ENCODE peak calls at places on chromosomes 2 and 18, in seven cellular contexts. V is mammary epithelial cell, A is astrocyte, D is HCT116, G is IMR-90, H is fibroblast of lung, Y is PC-3. U is an unnamed sample.

GRCh38 chr2:15818186-15818795 is 122.1 kb upstream of the MYCN start:
- DNase-seq in V (no peak), A (no peak), D (no peak), G (no peak), H (no peak), Y (no peak), U (no peak)

GRCh38 chr18:25561923-25562322 is 210.0 kb upstream of the ZNF521 start:
- DNase-seq in V (peak), A (peak), D (no peak), G (peak), H (peak), Y (peak), U (peak)

GRCh38 chr2:64685430-64685829 is 31.7 kb upstream of the SERTAD2 start:
- DNase-seq in V (no peak), A (no peak), D (no peak), G (no peak), H (no peak), Y (peak), U (no peak)

GRCh38 chr2:149877913-149878312 is 290.3 kb upstream of the MMADHC start:
- DNase-seq in V (peak), A (peak), D (peak), G (peak), H (peak), Y (peak), U (no peak)

GRCh38 chr2:217360781-217361485 is 501.1 kb upstream of the TNP1 start:
- DNase-seq in V (peak), A (peak), D (no peak), G (peak), H (peak), Y (peak), U (peak)

GRCh38 chr18:3547891-3548615 is 98.1 kb downstream of the TGIF1 start:
- DNase-seq in V (no peak), A (no peak), D (no peak), G (no peak), H (no peak), Y (no peak), U (no peak)

GRCh38 chr2:148990968-148991367 is 47.5 kb upstream of the LYPD6B start:
- DNase-seq in V (no peak), A (no peak), D (no peak), G (no peak), H (no peak), Y (no peak), U (no peak)

GRCh38 chr18:31566576-31567306 is 24.9 kb upstream of the TTR start:
- DNase-seq in V (no peak), A (no peak), D (no peak), G (no peak), H (no peak), Y (peak), U (no peak)

GRCh38 chr2:70947556-70948184 is 12.0 kb downstream of the ATP6V1B1 start:
- DNase-seq in V (no peak), A (peak), D (peak), G (peak), H (peak), Y (peak), U (peak)

GRCh38 chr2:160984426-160985077 is 175.7 kb upstream of the TANK start:
- DNase-seq in V (no peak), A (no peak), D (no peak), G (no peak), H (peak), Y (no peak), U (no peak)

GRCh38 chr2:162153608-162154224 is 1.7 kb upstream of the GCG start:
- DNase-seq in V (peak), A (peak), D (peak), G (peak), H (peak), Y (peak), U (no peak)

GRCh38 chr2:96267159-96267971 is 1.3 kb downstream of the CIAO1 start:
- DNase-seq in V (peak), A (no peak), D (peak), G (peak), H (peak), Y (peak), U (no peak)

GRCh38 chr2:44205169-44205568 is 36.5 kb downstream of the PPM1B start:
- DNase-seq in V (no peak), A (no peak), D (no peak), G (no peak), H (no peak), Y (no peak), U (no peak)

GRCh38 chr2:219944861-219945260 is 317.4 kb downstream of the SLC4A3 start:
- DNase-seq in V (no peak), A (no peak), D (no peak), G (no peak), H (no peak), Y (no peak), U (no peak)

GRCh38 chr2:240702640-240703011 is 11.0 kb downstream of the AQP12A start:
- DNase-seq in V (no peak), A (no peak), D (no peak), G (no peak), H (no peak), Y (no peak), U (no peak)

GRCh38 chr2:120749506-120750431 is 14.1 kb downstream of the GLI2 start:
- DNase-seq in V (no peak), A (peak), D (no peak), G (peak), H (peak), Y (no peak), U (no peak)

GRCh38 chr2:3179208-3179607 is 198.4 kb downstream of the EIPR1 start:
- DNase-seq in V (no peak), A (no peak), D (no peak), G (no peak), H (no peak), Y (no peak), U (no peak)

GRCh38 chr2:32453242-32454062 is 96.6 kb downstream of the BIRC6 start:
- DNase-seq in V (no peak), A (peak), D (no peak), G (peak), H (peak), Y (no peak), U (no peak)

GRCh38 chr2:217742276-217742675 is 260.5 kb downstream of the TNS1 start:
- DNase-seq in V (no peak), A (no peak), D (no peak), G (no peak), H (no peak), Y (peak), U (no peak)

GRCh38 chr18:31677592-31677991 is 6.8 kb downstream of the B4GALT6 start:
- DNase-seq in V (no peak), A (no peak), D (no peak), G (no peak), H (no peak), Y (no peak), U (no peak)

GRCh38 chr18:23277399-23277798 is 142.1 kb downstream of the CABLES1 start:
- DNase-seq in V (peak), A (no peak), D (no peak), G (no peak), H (no peak), Y (no peak), U (no peak)

GRCh38 chr2:178761759-178762371 is 45.4 kb downstream of the TTN start:
- DNase-seq in V (peak), A (peak), D (peak), G (peak), H (peak), Y (peak), U (peak)

GRCh38 chr2:237961637-237962036 is 5.2 kb upstream of the UBE2F start:
- DNase-seq in V (no peak), A (no peak), D (no peak), G (no peak), H (no peak), Y (no peak), U (no peak)

GRCh38 chr2:144426981-144427479 is 92.9 kb downstream of the ZEB2 start:
- DNase-seq in V (peak), A (peak), D (no peak), G (peak), H (peak), Y (peak), U (peak)

GRCh38 chr2:180385601-180386201 is 378.6 kb upstream of the CWC22 start:
- DNase-seq in V (peak), A (peak), D (no peak), G (peak), H (peak), Y (peak), U (peak)

GRCh38 chr2:127139766-127140165 is 32.8 kb upstream of the BIN1 start:
- DNase-seq in V (peak), A (no peak), D (no peak), G (no peak), H (no peak), Y (peak), U (no peak)

GRCh38 chr2:189466656-189467055 is 25.4 kb downstream of the WDR75 start:
- DNase-seq in V (no peak), A (no peak), D (no peak), G (peak), H (peak), Y (peak), U (peak)

GRCh38 chr2:67702937-67703336 is 305.8 kb downstream of the ETAA1 start:
- DNase-seq in V (no peak), A (no peak), D (no peak), G (no peak), H (no peak), Y (no peak), U (no peak)

GRCh38 chr2:16125614-16126125 is 185.3 kb downstream of the MYCN start:
- DNase-seq in V (no peak), A (no peak), D (no peak), G (no peak), H (no peak), Y (no peak), U (no peak)

GRCh38 chr2:41936751-41937463 is 110.9 kb upstream of the PKDCC start:
- DNase-seq in V (no peak), A (no peak), D (no peak), G (no peak), H (no peak), Y (no peak), U (no peak)

GRCh38 chr2:86566158-86566827 is 3.0 kb upstream of the CHMP3 start:
- DNase-seq in V (no peak), A (no peak), D (no peak), G (peak), H (peak), Y (no peak), U (no peak)

GRCh38 chr2:60309941-60310680 is 243.3 kb downstream of the BCL11A start:
- DNase-seq in V (no peak), A (no peak), D (no peak), G (no peak), H (no peak), Y (no peak), U (no peak)

GRCh38 chr2:54763636-54764291 is 40.3 kb downstream of the EML6 start:
- DNase-seq in V (no peak), A (no peak), D (no peak), G (no peak), H (no peak), Y (no peak), U (no peak)

GRCh38 chr18:71625691-71626090 is 918.5 kb downstream of the CBLN2 start:
- DNase-seq in V (no peak), A (no peak), D (no peak), G (no peak), H (no peak), Y (no peak), U (no peak)

GRCh38 chr2:9287400-9288059 is 80.9 kb downstream of the ASAP2 start:
- DNase-seq in V (peak), A (peak), D (peak), G (peak), H (peak), Y (peak), U (peak)

GRCh38 chr2:151291224-151291623 is 1.8 kb upstream of the NMI start:
- DNase-seq in V (no peak), A (no peak), D (no peak), G (no peak), H (no peak), Y (no peak), U (no peak)

GRCh38 chr2:236121546-236121945 is 46.6 kb downstream of the GBX2 start:
- DNase-seq in V (peak), A (no peak), D (no peak), G (peak), H (no peak), Y (peak), U (no peak)

DNA sequence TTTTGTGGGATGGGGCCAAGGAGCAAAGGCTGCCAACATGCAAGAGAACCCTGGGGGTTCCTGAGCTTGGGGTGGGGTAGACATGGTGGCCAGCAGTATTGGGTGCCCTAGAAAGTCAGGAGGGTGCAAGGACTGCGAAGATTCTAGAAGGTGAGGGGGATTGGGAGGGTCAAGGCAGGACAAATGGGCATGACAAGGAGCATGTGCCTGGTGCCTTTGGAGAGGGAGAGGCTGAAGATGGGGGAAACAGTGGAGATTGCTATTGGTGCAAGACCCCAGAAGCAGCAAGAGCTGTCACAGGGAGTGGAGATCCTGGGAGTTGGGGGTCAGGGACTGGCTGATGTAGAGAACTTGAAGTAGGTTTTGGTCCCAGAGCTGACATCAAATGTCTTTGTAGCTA is 7.5 kb downstream of the B3GNT2 start:
- DNase-seq in V (no peak), A (no peak), D (no peak), G (no peak), H (no peak), Y (no peak), U (no peak)
- TF ChIP-seq CTCF in V (no peak), A (no peak), D (no peak), G (no peak), H (no peak), Y (no peak), U (no peak)

GRCh38 chr18:55319517-55319905 is 268.5 kb downstream of the TCF4 start:
- DNase-seq in V (no peak), A (peak), D (no peak), G (peak), H (peak), Y (no peak), U (no peak)

GRCh38 chr18:55321268-55322175 is 266.5 kb downstream of the TCF4 start:
- DNase-seq in V (peak), A (peak), D (no peak), G (peak), H (peak), Y (peak), U (peak)

GRCh38 chr18:55322176-55322735 is 265.7 kb downstream of the TCF4 start:
- DNase-seq in V (peak), A (peak), D (no peak), G (peak), H (peak), Y (peak), U (peak)

GRCh38 chr18:55318864-55319516 is 269.0 kb downstream of the TCF4 start:
- DNase-seq in V (no peak), A (peak), D (no peak), G (peak), H (peak), Y (no peak), U (peak)

GRCh38 chr18:55320399-55321255 is 267.4 kb downstream of the TCF4 start:
- DNase-seq in V (no peak), A (peak), D (no peak), G (peak), H (peak), Y (no peak), U (no peak)
- H3K4me3 ChIP-seq in V (peak), A (peak), D (no peak), G (peak), H (peak), Y (peak), U (peak)

DNA sequence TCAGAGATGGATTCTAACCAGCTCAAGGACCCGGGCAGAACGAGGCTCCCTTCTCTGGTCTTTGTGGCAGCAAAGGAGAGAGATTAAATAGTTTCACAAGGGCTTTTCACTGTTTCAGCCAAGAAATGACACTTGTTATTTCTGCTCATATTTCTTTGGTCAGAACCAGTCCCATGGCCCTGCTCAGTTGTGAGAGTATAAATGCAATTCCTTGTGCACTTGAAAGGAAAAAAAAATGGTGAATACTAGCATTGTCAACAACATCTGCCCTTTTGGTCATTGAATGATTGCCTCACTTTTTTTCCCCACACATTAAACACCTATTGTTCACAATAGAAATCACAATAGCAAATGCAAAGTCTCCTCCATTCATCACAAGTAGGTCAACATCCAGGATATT is 104.4 kb downstream of the RDH14 start:
- DNase-seq in V (no peak), A (peak), D (no peak), G (no peak), H (peak), Y (no peak), U (no peak)
- H3K27ac ChIP-seq in V (no peak), A (no peak), D (no peak), G (peak), H (no peak), Y (no peak), U (no peak)

DNA sequence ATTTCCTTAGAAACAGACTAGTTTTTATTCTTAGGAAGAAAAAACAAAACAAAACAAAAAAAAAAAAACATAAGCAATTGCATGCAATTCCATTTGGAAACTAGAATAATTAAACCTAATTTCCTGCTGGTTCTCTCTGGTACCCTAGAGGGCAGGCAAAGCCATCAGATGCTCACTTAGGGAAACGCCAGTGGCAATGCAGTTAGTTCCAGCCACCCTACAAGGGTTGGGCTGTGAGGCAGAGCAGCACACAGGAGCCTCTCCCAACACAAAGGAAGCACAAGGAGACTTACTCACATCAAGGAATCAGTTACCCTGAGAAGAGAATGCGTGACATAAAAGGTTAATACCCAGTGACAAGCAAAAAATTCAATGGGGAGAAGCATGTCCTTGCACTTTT is 28.8 kb downstream of the CCDC93 start:
- DNase-seq in V (peak), A (no peak), D (no peak), G (no peak), H (no peak), Y (no peak), U (no peak)
- TF ChIP-seq CTCF in V (peak), A (no peak), D (no peak), G (no peak), H (no peak), Y (peak), U (no peak)

DNA sequence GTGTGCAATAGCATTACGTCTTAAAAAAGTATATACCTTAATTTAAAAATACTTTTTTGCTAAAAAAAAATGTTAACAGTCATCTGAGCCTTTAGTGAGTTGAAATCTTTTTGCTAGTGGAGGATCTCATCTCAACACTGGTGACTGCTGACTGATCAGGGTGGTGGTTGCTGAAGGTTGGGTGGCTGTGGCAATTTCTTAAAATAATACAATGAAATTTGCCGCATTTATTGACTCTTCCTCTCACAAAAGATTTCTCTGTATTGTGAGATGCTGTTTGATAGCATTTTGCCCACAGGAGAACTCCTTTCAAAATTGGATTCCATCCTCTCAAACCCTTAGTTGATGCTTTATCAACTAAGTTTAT is 46.1 kb upstream of the ANXA4 start:
- DNase-seq in V (no peak), A (no peak), D (no peak), G (no peak), H (no peak), Y (peak), U (no peak)
- H3K4me3 ChIP-seq in V (no peak), A (no peak), D (no peak), G (no peak), H (no peak), Y (peak), U (no peak)

DNA sequence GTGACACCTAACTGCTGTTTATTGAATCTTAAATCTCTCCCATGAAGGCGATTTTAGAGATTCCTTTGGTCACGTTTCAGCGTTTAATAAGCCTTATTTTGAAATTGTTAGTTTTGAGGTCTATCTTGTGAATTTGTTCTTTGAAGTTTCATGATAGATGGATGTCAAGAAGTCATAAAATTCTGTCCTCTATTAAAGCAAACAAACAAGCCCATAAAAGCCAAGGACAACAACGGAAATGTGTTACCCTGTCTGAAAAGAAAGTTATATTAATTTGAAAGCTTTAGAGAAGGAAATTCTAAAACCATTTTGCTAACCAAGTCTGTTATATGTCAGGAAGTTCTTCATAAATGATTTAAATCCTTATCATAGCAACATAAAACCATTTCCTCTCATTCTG is 7.0 kb upstream of the CAVIN2 start:
- DNase-seq in V (no peak), A (no peak), D (no peak), G (no peak), H (no peak), Y (no peak), U (no peak)
- H3K27ac ChIP-seq in V (no peak), A (no peak), D (no peak), G (no peak), H (no peak), Y (no peak), U (no peak)